ENCODE peak calls at places on chromosomes 2 and 18, in six cellular contexts. O is activated B cell treated with CpG ODN at 0.5 μM for 24 hours; H is foreskin fibroblast; P is astrocyte; L is GM13977; U is CD4-positive, alpha-beta T cell. F is an unnamed sample.

GRCh38 chr2:177830881-177831386 is 241.6 kb downstream of the PDE11A start:
- DNase-seq in O (no peak), H (no peak), P (no peak), L (no peak), U (no peak), F (no peak)

GRCh38 chr18:26482567-26482966 is 65.8 kb downstream of the KCTD1 start:
- DNase-seq in O (no peak), H (peak), P (no peak), L (no peak), U (no peak), F (no peak)

GRCh38 chr2:230042195-230042594 is 26.5 kb downstream of the SLC16A14 start:
- DNase-seq in O (no peak), H (no peak), P (no peak), L (no peak), U (no peak), F (no peak)

GRCh38 chr2:157468931-157469708 is 25.2 kb upstream of the CYTIP start:
- DNase-seq in O (no peak), H (peak), P (peak), L (peak), U (no peak), F (peak)

GRCh38 chr2:25685030-25685429 is 11.7 kb upstream of the DTNB start:
- DNase-seq in O (no peak), H (no peak), P (no peak), L (no peak), U (no peak), F (no peak)

GRCh38 chr18:79515331-79515730 is 119.6 kb downstream of the NFATC1 start:
- DNase-seq in O (no peak), H (no peak), P (no peak), L (no peak), U (no peak), F (peak)

GRCh38 chr2:178397002-178397605 is 53.9 kb downstream of the PRKRA start:
- DNase-seq in O (no peak), H (peak), P (peak), L (peak), U (no peak), F (no peak)

GRCh38 chr18:61400714-61401113 is 67.5 kb downstream of the CDH20 start:
- DNase-seq in O (no peak), H (peak), P (peak), L (no peak), U (no peak), F (no peak)

GRCh38 chr18:31042391-31043181 is at the start of gene DSC3:
- DNase-seq in O (no peak), H (peak), P (peak), L (peak), U (no peak), F (no peak)

GRCh38 chr2:233414777-233415570 is 60.7 kb downstream of the DGKD start:
- DNase-seq in O (no peak), H (peak), P (peak), L (no peak), U (no peak), F (no peak)

GRCh38 chr2:225104971-225105370 is 62.7 kb upstream of the DOCK10 start:
- DNase-seq in O (no peak), H (peak), P (peak), L (no peak), U (no peak), F (no peak)

GRCh38 chr2:206805922-206806607 is 40.7 kb downstream of the FASTKD2 start:
- DNase-seq in O (no peak), H (peak), P (no peak), L (no peak), U (no peak), F (no peak)

GRCh38 chr2:64825831-64826496 is 163.2 kb upstream of the SLC1A4 start:
- DNase-seq in O (no peak), H (peak), P (no peak), L (no peak), U (no peak), F (no peak)

DNA sequence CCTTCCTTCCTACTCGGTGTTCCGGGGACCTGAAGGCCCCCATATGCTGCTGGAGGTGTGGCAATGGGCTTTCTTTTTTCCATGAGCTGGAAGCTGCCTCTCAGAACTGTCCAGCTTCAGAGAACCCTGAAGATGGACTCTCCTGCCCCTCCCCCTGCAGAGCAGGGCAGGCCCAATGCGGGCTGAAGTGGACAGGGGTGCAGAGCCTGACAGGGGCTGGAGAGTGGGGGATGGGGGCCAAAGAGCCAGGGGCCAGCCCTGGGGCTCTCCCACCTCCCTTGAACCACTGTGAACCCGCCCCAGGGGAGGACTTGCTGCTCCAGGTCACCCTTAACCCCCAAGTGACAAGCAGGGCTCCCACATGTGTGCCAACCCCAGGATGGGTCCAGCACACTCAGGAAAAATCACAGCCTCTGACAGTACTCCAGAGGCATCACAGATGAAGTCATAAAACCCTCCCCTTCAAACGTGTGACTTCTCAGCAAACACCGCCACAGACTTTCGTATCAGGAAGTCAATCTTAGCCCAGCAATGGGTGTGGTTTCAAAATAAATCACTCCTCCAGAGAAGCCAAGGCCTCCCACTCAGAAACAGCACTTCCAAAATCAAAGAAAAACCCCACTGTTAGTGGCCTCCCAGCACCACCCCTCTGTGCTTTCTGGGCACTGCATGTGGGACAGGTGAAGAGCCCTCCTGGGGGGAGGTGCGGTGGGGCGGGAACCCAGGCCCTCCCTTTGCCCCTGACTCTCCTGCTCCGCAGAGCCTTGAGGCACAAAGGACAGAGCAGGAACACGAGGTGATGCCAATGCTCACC is 135.8 kb downstream of the HDAC4 start:
- DNase-seq in O (no peak), H (peak), P (peak), L (peak), U (peak), F (peak)
- TF ChIP-seq CTCF in O (no peak), H (no peak), P (no peak), L (peak), U (peak), F (peak)

GRCh38 chr2:223601932-223602676 is at the start of gene SCG2:
- DNase-seq in O (no peak), H (peak), P (peak), L (peak), U (no peak), F (peak)
- TF ChIP-seq CTCF in O (no peak), H (peak), P (peak), L (no peak), U (no peak), F (no peak)

DNA sequence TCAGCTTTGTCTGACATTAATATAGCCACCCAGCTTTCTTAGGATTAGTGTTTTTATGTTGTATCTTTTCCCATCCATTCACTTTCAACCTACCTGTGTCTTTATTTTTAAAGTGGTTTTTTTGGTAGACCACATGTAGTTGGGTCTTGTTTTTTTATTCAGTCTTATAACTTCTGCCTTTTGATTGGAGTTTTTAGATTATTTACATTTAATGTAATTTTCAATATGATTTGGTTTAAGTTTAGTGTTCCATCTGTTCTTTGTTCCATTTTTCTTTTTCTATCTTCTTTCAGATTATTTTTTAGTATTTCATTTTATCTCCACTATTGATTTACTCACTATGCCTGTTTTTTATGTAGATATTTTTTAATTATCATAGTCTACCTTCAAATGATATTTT is 13.1 kb upstream of the MSTN start:
- DNase-seq in O (no peak), H (no peak), P (no peak), L (no peak), U (no peak), F (no peak)
- TF ChIP-seq CTCF in O (no peak), H (no peak), P (no peak), L (no peak), U (no peak), F (no peak)

GRCh38 chr2:8535398-8535755 is 146.5 kb upstream of the ID2 start:
- DNase-seq in O (no peak), H (no peak), P (no peak), L (no peak), U (no peak), F (peak)

GRCh38 chr2:8537572-8538155 is 144.2 kb upstream of the ID2 start:
- DNase-seq in O (no peak), H (no peak), P (no peak), L (no peak), U (no peak), F (peak)

GRCh38 chr2:8535821-8536685 is 145.8 kb upstream of the ID2 start:
- DNase-seq in O (peak), H (no peak), P (no peak), L (no peak), U (no peak), F (peak)

GRCh38 chr2:8538531-8538930 is 143.3 kb upstream of the ID2 start:
- DNase-seq in O (no peak), H (no peak), P (no peak), L (no peak), U (no peak), F (no peak)

DNA sequence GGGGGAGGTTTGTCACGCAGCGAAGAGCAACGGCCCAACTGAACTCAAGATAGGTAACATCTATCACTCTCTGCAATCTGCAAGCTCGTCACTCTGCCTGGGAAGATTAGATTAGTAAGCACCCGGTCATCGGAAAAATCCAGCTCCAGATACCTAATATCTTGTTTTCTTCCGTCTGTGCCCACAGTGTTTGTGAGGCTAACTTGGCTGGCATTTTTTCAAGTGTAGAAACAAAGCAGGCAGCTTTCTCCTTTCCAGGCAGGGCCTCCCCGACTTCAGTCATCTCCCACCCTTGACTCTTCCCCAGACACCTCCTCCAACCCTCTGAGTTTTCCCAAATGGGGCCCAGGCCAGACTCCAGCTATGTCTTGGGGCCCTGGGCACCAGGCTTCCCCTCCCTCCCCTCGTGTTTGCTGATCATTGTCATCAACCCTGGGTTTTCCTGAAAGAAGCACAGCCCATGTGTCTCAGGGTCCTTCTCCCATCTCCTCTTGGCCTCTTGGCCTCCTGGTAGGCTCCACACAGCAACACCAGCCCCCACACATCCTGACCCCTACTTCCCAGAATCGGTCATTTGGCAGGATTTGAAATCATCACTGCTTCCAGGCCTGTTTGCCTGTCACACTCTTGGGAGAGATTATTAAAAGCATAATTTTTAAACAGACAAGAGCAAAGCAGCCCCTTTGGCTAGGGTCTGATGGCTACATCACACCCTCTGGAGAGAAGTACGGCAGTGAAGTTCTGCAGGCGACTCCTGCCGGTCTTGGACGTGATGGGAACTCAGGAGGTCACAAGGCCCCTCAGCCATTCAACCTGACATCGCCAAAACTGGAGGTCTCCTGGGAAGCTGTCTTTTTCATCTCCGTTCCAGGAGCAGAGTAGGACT is 144.9 kb upstream of the ID2 start:
- DNase-seq in O (no peak), H (no peak), P (peak), L (no peak), U (no peak), F (peak)
- TF ChIP-seq CTCF in O (no peak), H (no peak), P (no peak), L (no peak), U (no peak), F (no peak)

DNA sequence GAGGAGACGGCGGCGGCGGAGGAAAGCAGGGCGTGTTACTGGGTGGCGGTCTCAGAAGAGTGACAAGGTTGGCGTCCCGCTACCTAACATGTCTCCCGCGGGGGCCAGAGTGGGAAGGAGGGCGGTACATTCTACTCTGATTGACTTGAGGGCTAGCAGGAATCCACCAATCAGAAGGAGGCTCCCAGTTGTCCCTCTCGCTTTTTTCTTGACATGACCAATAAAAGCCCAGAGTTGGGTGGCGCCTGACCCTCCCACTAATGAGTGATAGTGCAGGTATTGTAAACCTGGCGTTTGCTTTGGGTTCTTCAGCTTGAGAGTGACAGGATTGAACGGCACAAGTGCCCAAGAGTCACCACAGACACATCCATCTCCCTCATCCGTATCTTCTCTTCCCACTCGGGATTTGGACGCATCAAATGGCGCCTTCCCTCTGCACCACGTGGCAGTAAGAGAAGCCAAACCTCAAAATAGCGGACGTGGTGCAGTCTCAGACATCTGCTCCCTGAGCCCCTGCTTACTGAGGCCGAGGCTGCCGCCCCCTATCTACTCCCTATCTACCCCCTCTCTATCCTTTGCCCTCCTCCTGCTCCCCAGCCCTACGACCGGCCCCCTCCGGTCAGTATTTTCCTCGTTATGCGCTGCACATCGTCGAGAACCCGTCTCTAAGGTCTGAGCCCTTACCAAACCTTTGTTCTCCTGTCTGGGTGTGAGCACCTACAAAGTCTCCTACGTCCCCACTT is 746 bp upstream of the FAM161A start:
- DNase-seq in O (peak), H (peak), P (peak), L (peak), U (peak), F (peak)
- TF ChIP-seq CTCF in O (no peak), H (no peak), P (no peak), L (no peak), U (no peak), F (no peak)

GRCh38 chr2:31886700-31887099 is 124.1 kb downstream of the MEMO1 start:
- DNase-seq in O (no peak), H (peak), P (no peak), L (no peak), U (no peak), F (no peak)
- TF ChIP-seq CTCF in O (no peak), H (peak), P (peak), L (peak), U (no peak), F (peak)

F was measured in CD14-positive monocyte.